ENCODE peak calls at places on chromosomes 4 and X, in eight cellular contexts. X is head of caudate nucleus; J is kidney epithelial cell; O is Karpas-422; I is activated CD4-positive, CD25-positive, alpha-beta regulatory T cell treated with anti-CD3 and anti-CD28 coated beads, Interleukin-2, amount 50 U/mL, for 72 hours; A is stimulated activated CD4-positive, alpha-beta T cell treated with anti-CD3 and anti-CD28 coated beads, Interleukin-15, amount 100 ng/mL, for 1 hour; U is AG08395; Y is HS-27A. R is an unnamed sample.

GRCh38 chr4:157014621-157015591 is 43.3 kb upstream of the PDGFC start:
- DNase-seq in X (no peak), J (peak), O (no peak), I (no peak), A (no peak), U (peak), Y (peak), R (no peak)

GRCh38 chr4:87066403-87067119 is 131.8 kb downstream of the AFF1 start:
- DNase-seq in X (no peak), J (no peak), O (no peak), I (no peak), A (no peak), U (no peak), Y (no peak), R (no peak)

GRCh38 chrX:11470231-11470630 is 177.0 kb downstream of the AMELX start:
- DNase-seq in X (no peak), J (peak), O (no peak), I (no peak), A (no peak), U (peak), Y (no peak), R (no peak)

GRCh38 chr4:121192500-121192899 is 28.4 kb upstream of the TNIP3 start:
- DNase-seq in X (no peak), J (no peak), O (peak), I (no peak), A (no peak), U (peak), Y (no peak), R (no peak)

GRCh38 chr4:94827481-94828110 is 69.8 kb downstream of the BMPR1B start:
- DNase-seq in X (no peak), J (peak), O (no peak), I (no peak), A (no peak), U (peak), Y (peak), R (no peak)

GRCh38 chr4:123361195-123361861 is 35.3 kb upstream of the SPRY1 start:
- DNase-seq in X (no peak), J (no peak), O (no peak), I (no peak), A (no peak), U (peak), Y (peak), R (no peak)

GRCh38 chr4:10664408-10664807 is 20.2 kb downstream of the CLNK start:
- DNase-seq in X (no peak), J (peak), O (no peak), I (no peak), A (no peak), U (no peak), Y (no peak), R (no peak)

GRCh38 chrX:48083706-48084105 is 12.3 kb upstream of the ZNF630 start:
- DNase-seq in X (no peak), J (no peak), O (no peak), I (no peak), A (no peak), U (no peak), Y (no peak), R (no peak)

GRCh38 chr4:8185280-8185679 is 13.8 kb upstream of the SH3TC1 start:
- DNase-seq in X (no peak), J (no peak), O (no peak), I (no peak), A (no peak), U (peak), Y (no peak), R (no peak)

GRCh38 chr4:112931001-112931400 is 118.5 kb upstream of the ANK2 start:
- DNase-seq in X (no peak), J (no peak), O (no peak), I (no peak), A (no peak), U (no peak), Y (no peak), R (no peak)

GRCh38 chr4:151331276-151332042 is 6.1 kb upstream of the SH3D19 start:
- DNase-seq in X (no peak), J (peak), O (no peak), I (no peak), A (no peak), U (no peak), Y (peak), R (no peak)

GRCh38 chrX:49838374-49838773 is 9.3 kb downstream of the PAGE4 start:
- DNase-seq in X (no peak), J (no peak), O (peak), I (no peak), A (no peak), U (peak), Y (peak), R (no peak)